ENCODE peak calls at places on chromosomes 6 and 20, in ten cellular contexts. D is NCI-H1930; M is EL; T is stimulated activated CD8-positive, alpha-beta memory T cell treated with anti-CD3 and anti-CD28 coated beads, Interleukin-4, amount 100 ng/mL, for 4 hours; J is iris pigment epithelial cell; K is stimulated activated naive B cell treated with anti-CD40 and anti-IgM and Interleukin-4, amounts not matched to agents 10 μg/mL and 1 μg/mL and 100 μg/mL, for 72 hours; W is NCI-H1092; F is hippocampal formation; U is tibial nerve; B is HFF-Myc. S is an unnamed sample.

GRCh38 chr6:32941412-32941784 is 570 bp upstream of the HLA-DMB start:
- DNase-seq in U (no peak), B (no peak), K (peak; percentile 81), T (no peak), D (no peak), M (no peak), J (no peak), W (no peak), F (no peak), S (no peak)

GRCh38 chr6:166052837-166053236 is 114.8 kb downstream of the TBXT start:
- DNase-seq in U (no peak), M (no peak), F (no peak), J (no peak), K (no peak), W (no peak), B (no peak), D (no peak), T (no peak), S (no peak)

GRCh38 chr6:157034433-157035230 is 257.5 kb downstream of the ARID1B start:
- DNase-seq in T (no peak), K (no peak), W (no peak), D (no peak), J (peak; percentile 72), M (peak; percentile 59), B (no peak), U (no peak), F (peak; percentile 53), S (no peak)

GRCh38 chr6:170237999-170238740 is 52.7 kb downstream of the DLL1 start:
- DNase-seq in D (no peak), M (no peak), J (no peak), U (peak; percentile 1), F (no peak), W (no peak), T (no peak), K (no peak), B (no peak), S (no peak)

GRCh38 chr6:39698789-39699188 is 26.4 kb downstream of the KIF6 start:
- DNase-seq in U (no peak), W (no peak), B (no peak), J (no peak), T (no peak), K (no peak), D (no peak), F (no peak), M (no peak), S (no peak)

GRCh38 chr20:34163316-34163715 is 51.3 kb upstream of the EIF2S2 start:
- DNase-seq in F (no peak), M (no peak), B (no peak), J (no peak), D (no peak), K (no peak), T (no peak), W (peak; percentile 27), U (no peak), S (no peak)

GRCh38 chr6:46090115-46091079 is 39.4 kb upstream of the ENPP4 start:
- DNase-seq in D (peak; percentile 47), B (peak; percentile 19), U (peak; percentile 30), W (peak; percentile 9), M (peak; percentile 44), F (peak; percentile 56), K (peak; percentile 32), T (peak; percentile 23), J (peak; percentile 45), S (no peak)

GRCh38 chr20:2122921-2123320 is 21.3 kb downstream of the STK35 start:
- DNase-seq in B (no peak), F (no peak), M (no peak), K (no peak), J (peak; percentile 41), D (no peak), T (no peak), W (no peak), U (no peak), S (no peak)

GRCh38 chr6:33147807-33148666 is 44.2 kb downstream of the COL11A2 start:
- DNase-seq in D (no peak), M (peak; percentile 49), B (peak; percentile 21), W (no peak), T (no peak), F (peak; percentile 63), K (no peak), J (peak; percentile 52), U (no peak), S (no peak)

GRCh38 chr6:30720738-30721197 is 616 bp downstream of the TUBB start:
- DNase-seq in T (no peak), F (no peak), W (peak; percentile 68), U (peak; percentile 52), J (peak; percentile 38), B (no peak), K (peak; percentile 61), D (peak; percentile 51), M (peak; percentile 58), S (no peak)

GRCh38 chr6:15485875-15486274 is 177.0 kb downstream of the DTNBP1 start:
- DNase-seq in M (no peak), J (no peak), W (no peak), D (no peak), T (no peak), K (no peak), U (no peak), B (no peak), F (no peak), S (no peak)

GRCh38 chr6:165799736-165800135 is 136.7 kb upstream of the PDE10A start:
- DNase-seq in M (no peak), T (no peak), D (no peak), K (no peak), U (no peak), W (no peak), F (no peak), B (no peak), J (no peak), S (no peak)

GRCh38 chr6:105600342-105601293 is 197.7 kb upstream of the PREP start:
- DNase-seq in D (no peak), B (no peak), M (peak; percentile 81), T (no peak), U (no peak), K (no peak), J (peak; percentile 97), F (no peak), W (no peak), S (no peak)

GRCh38 chr6:143802833-143803565 is 40.1 kb upstream of the LTV1 start:
- DNase-seq in T (no peak), U (no peak), W (no peak), M (no peak), J (peak; percentile 86), B (no peak), F (no peak), D (no peak), K (no peak), S (no peak)

GRCh38 chr6:99467509-99468106 is 42.5 kb upstream of the PNISR start:
- DNase-seq in F (peak; percentile 38), B (peak; percentile 6), K (no peak), W (no peak), J (peak; percentile 24), U (no peak), T (no peak), D (no peak), M (peak; percentile 25), S (no peak)

GRCh38 chr6:80733645-80734044 is 627.2 kb downstream of the BCKDHB start:
- DNase-seq in U (no peak), F (no peak), B (no peak), T (no peak), D (no peak), J (no peak), W (no peak), M (no peak), K (no peak), S (no peak)

GRCh38 chr20:37464173-37464572 is 56.9 kb upstream of the NNAT start:
- DNase-seq in W (no peak), F (no peak), J (no peak), K (no peak), B (no peak), T (no peak), M (no peak), D (no peak), U (no peak), S (no peak)

GRCh38 chr6:1856381-1856780 is 246.7 kb downstream of the FOXC1 start:
- DNase-seq in T (no peak), F (no peak), U (peak; percentile 30), J (peak; percentile 83), D (no peak), M (peak; percentile 39), K (peak; percentile 45), B (peak; percentile 66), W (peak; percentile 39), S (peak; percentile 52)

GRCh38 chr6:106520711-106521367 is 108.5 kb downstream of the RTN4IP1 start:
- DNase-seq in D (no peak), J (no peak), W (no peak), T (peak; percentile 50), M (no peak), F (no peak), K (peak; percentile 77), U (no peak), B (no peak), S (no peak)

GRCh38 chr20:2470051-2470431 is 548 bp downstream of the SNRPB start:
- DNase-seq in U (no peak), M (peak; percentile 56), K (peak; percentile 50), T (peak; percentile 22), F (no peak), J (peak; percentile 59), W (peak; percentile 45), B (no peak), D (no peak), S (no peak)